ENCODE peak calls at places on chromosomes 12 and 14, in nine cellular contexts. J, C, B, F, S, U, V, X and O are unnamed samples.

GRCh38 chr12:47947273-47947672 is 16.1 kb upstream of the TMEM106C start:
- DNase-seq in J (no peak), C (peak; percentile 44), B (no peak), F (no peak), S (no peak), U (no peak), V (no peak), X (no peak), O (no peak)

GRCh38 chr12:79737875-79738718 is 47.3 kb upstream of the PAWR start:
- DNase-seq in J (peak; percentile 42), C (peak; percentile 76), B (peak; percentile 53), F (peak; percentile 72), S (peak; percentile 66), U (peak; percentile 64), V (peak; percentile 18), X (peak; percentile 78), O (peak; percentile 62)

GRCh38 chr12:111398530-111398929 is 7.2 kb upstream of the SH2B3 start:
- DNase-seq in J (no peak), C (no peak), B (no peak), F (no peak), S (no peak), U (no peak), V (no peak), X (no peak), O (no peak)

GRCh38 chr12:12646483-12647072 is 34.9 kb downstream of the CREBL2 start:
- DNase-seq in J (peak; percentile 66), C (no peak), B (no peak), F (no peak), S (no peak), U (no peak), V (no peak), X (peak; percentile 72), O (no peak)

GRCh38 chr12:15534870-15535269 is 212.6 kb downstream of the PTPRO start:
- DNase-seq in J (no peak), C (peak; percentile 46), B (no peak), F (no peak), S (no peak), U (no peak), V (no peak), X (no peak), O (no peak)

GRCh38 chr12:71731439-71732356 is 23.0 kb upstream of the RAB21 start:
- DNase-seq in J (no peak), C (peak; percentile 83), B (no peak), F (peak; percentile 30), S (no peak), U (no peak), V (no peak), X (peak; percentile 22), O (peak; percentile 65)

GRCh38 chr14:51121096-51121495 is 26.2 kb upstream of the TRIM9 start:
- DNase-seq in J (no peak), C (peak; percentile 14), B (no peak), F (no peak), S (no peak), U (no peak), V (no peak), X (no peak), O (peak; percentile 22)

GRCh38 chr12:87425942-87426554 is 603.2 kb downstream of the C12orf50 start:
- DNase-seq in J (no peak), C (no peak), B (no peak), F (peak; percentile 15), S (no peak), U (no peak), V (no peak), X (no peak), O (no peak)

GRCh38 chr12:41293011-41293410 is 104.9 kb downstream of the PDZRN4 start:
- DNase-seq in J (no peak), C (no peak), B (no peak), F (no peak), S (no peak), U (no peak), V (no peak), X (no peak), O (no peak)

GRCh38 chr12:40622246-40622838 is 69.9 kb upstream of the CNTN1 start:
- DNase-seq in J (peak; percentile 19), C (peak; percentile 46), B (peak; percentile 91), F (peak; percentile 53), S (peak; percentile 55), U (peak; percentile 1), V (no peak), X (peak; percentile 71), O (peak; percentile 65)

GRCh38 chr12:122067966-122068365 is 10.6 kb upstream of the MLXIP start:
- DNase-seq in J (peak; percentile 62), C (peak; percentile 47), B (peak; percentile 81), F (no peak), S (peak; percentile 38), U (no peak), V (no peak), X (peak; percentile 89), O (no peak)

GRCh38 chr12:113249546-113249945 is 28.3 kb downstream of the TPCN1 start:
- DNase-seq in J (no peak), C (no peak), B (no peak), F (no peak), S (no peak), U (no peak), V (no peak), X (no peak), O (no peak)

GRCh38 chr14:93012516-93013367 is 89.8 kb downstream of the CHGA start:
- DNase-seq in J (no peak), C (no peak), B (no peak), F (no peak), S (no peak), U (no peak), V (no peak), X (no peak), O (no peak)